ENCODE peak calls at places on chromosomes 6 and 20, in ten cellular contexts. F, V, I, L, N, O, C, W, T and Y are unnamed samples.

GRCh38 chr6:126372626-126373025 is 32.7 kb downstream of the CENPW start:
- DNase-seq in F (peak), W (no peak), C (no peak), L (no peak), O (no peak), N (no peak), V (no peak), T (no peak), I (peak), Y (no peak)

GRCh38 chr20:18613553-18613952 is 25.7 kb downstream of the DTD1 start:
- DNase-seq in O (no peak), N (no peak), F (peak), T (no peak), L (no peak), W (no peak), C (no peak), V (no peak), I (no peak), Y (no peak)

GRCh38 chr6:26022166-26022510 is 59.5 kb downstream of the TRIM38 start:
- DNase-seq in L (peak), T (no peak), C (no peak), F (peak), I (peak), W (peak), N (peak), V (peak), O (no peak), Y (no peak)

GRCh38 chr6:75743971-75744370 is 5.1 kb upstream of the MYO6 start:
- DNase-seq in T (no peak), O (no peak), C (no peak), V (no peak), F (no peak), N (no peak), L (no peak), I (no peak), W (no peak), Y (no peak)

GRCh38 chr6:99151634-99152344 is 197.7 kb downstream of the FAXC start:
- DNase-seq in F (peak), T (no peak), L (peak), V (no peak), C (no peak), N (no peak), W (peak), O (no peak), I (peak), Y (no peak)

GRCh38 chr6:154690857-154691256 is 42.4 kb upstream of the SCAF8 start:
- DNase-seq in C (no peak), N (no peak), L (no peak), T (no peak), I (no peak), W (no peak), F (no peak), O (no peak), V (no peak), Y (no peak)

GRCh38 chr6:30511147-30511546 is 21.8 kb downstream of the HLA-E start:
- DNase-seq in N (no peak), T (no peak), V (no peak), O (no peak), I (no peak), C (no peak), F (no peak), L (no peak), W (no peak), Y (no peak)

GRCh38 chr20:45959956-45960630 is 11.9 kb downstream of the ZNF335 start:
- DNase-seq in V (peak), T (no peak), L (no peak), F (no peak), O (no peak), C (no peak), N (no peak), W (no peak), I (no peak), Y (no peak)

GRCh38 chr6:6969761-6970223 is 138.0 kb upstream of the RREB1 start:
- DNase-seq in L (no peak), O (no peak), N (no peak), V (no peak), F (peak), C (no peak), T (no peak), W (peak), I (no peak), Y (no peak)

GRCh38 chr6:99867026-99867425 is 127.0 kb downstream of the MCHR2 start:
- DNase-seq in F (no peak), I (no peak), C (no peak), O (no peak), L (no peak), W (no peak), T (no peak), V (no peak), N (no peak), Y (no peak)

GRCh38 chr6:88869263-88870023 is 94.0 kb downstream of the RNGTT start:
- DNase-seq in L (no peak), W (no peak), I (peak), O (no peak), F (no peak), V (no peak), C (no peak), N (no peak), T (no peak), Y (no peak)

GRCh38 chr6:61558796-61559195 is 727.2 kb downstream of the KHDRBS2 start:
- DNase-seq in C (no peak), I (no peak), N (no peak), F (no peak), L (no peak), V (no peak), T (no peak), O (no peak), W (no peak), Y (no peak)

GRCh38 chr20:63355781-63356295 is 5.3 kb downstream of the CHRNA4 start:
- DNase-seq in N (no peak), C (no peak), T (no peak), V (no peak), W (no peak), I (no peak), L (no peak), F (no peak), O (no peak), Y (no peak)

GRCh38 chr6:27867051-27867940 is 44.9 kb downstream of the OR2B2 start:
- DNase-seq in L (no peak), O (no peak), W (peak), F (peak), V (peak), I (peak), C (no peak), N (peak), T (no peak), Y (no peak)

GRCh38 chr6:163897030-163897429 is 482.5 kb downstream of the QKI start:
- DNase-seq in O (no peak), V (peak), C (no peak), N (no peak), W (no peak), F (no peak), T (peak), L (no peak), I (peak), Y (no peak)

GRCh38 chr6:6962699-6963098 is 145.1 kb upstream of the RREB1 start:
- DNase-seq in V (no peak), W (no peak), L (no peak), F (no peak), C (no peak), O (no peak), T (no peak), N (no peak), I (no peak), Y (no peak)

GRCh38 chr20:5757949-5758348 is 7.7 kb downstream of the SHLD1 start:
- DNase-seq in F (no peak), L (no peak), V (no peak), C (no peak), T (no peak), I (no peak), N (no peak), O (no peak), W (no peak), Y (no peak)

GRCh38 chr6:12472601-12473038 is 182.5 kb downstream of the EDN1 start:
- DNase-seq in F (peak), C (no peak), L (no peak), W (no peak), T (no peak), V (peak), I (peak), N (peak), O (no peak), Y (peak)

GRCh38 chr6:170130771-170131241 is 160.1 kb downstream of the DLL1 start:
- DNase-seq in F (no peak), O (no peak), I (no peak), N (no peak), L (no peak), W (no peak), C (no peak), V (peak), T (no peak), Y (peak)

GRCh38 chr6:170152989-170153388 is 137.9 kb downstream of the DLL1 start:
- DNase-seq in W (peak), F (peak), T (no peak), V (no peak), I (no peak), O (no peak), C (no peak), L (peak), N (no peak), Y (no peak)

GRCh38 chr6:22570185-22570551 is 802 bp downstream of the HDGFL1 start:
- DNase-seq in T (no peak), O (no peak), I (no peak), F (no peak), V (no peak), W (no peak), N (no peak), C (no peak), L (no peak), Y (no peak)

GRCh38 chr6:41055149-41055548 is 2.1 kb downstream of the APOBEC2 start:
- DNase-seq in F (no peak), T (no peak), O (no peak), C (no peak), N (peak), W (no peak), L (no peak), V (no peak), I (no peak), Y (no peak)

GRCh38 chr20:36802326-36803223 is 29.0 kb upstream of the DSN1 start:
- DNase-seq in N (no peak), O (no peak), C (no peak), I (peak), V (no peak), F (peak), T (peak), W (no peak), L (no peak), Y (no peak)

GRCh38 chr20:31523361-31524283 is 9.4 kb downstream of the HM13 start:
- DNase-seq in I (no peak), N (no peak), T (no peak), F (no peak), C (no peak), O (no peak), V (peak), L (no peak), W (no peak), Y (no peak)

GRCh38 chr6:138188278-138188923 is 26.7 kb downstream of the ARFGEF3 start:
- DNase-seq in F (peak), T (no peak), V (no peak), L (peak), C (no peak), W (peak), O (no peak), N (no peak), I (no peak), Y (no peak)

GRCh38 chr6:159036673-159037072 is 8.1 kb downstream of the TAGAP start:
- DNase-seq in I (no peak), O (no peak), N (no peak), V (no peak), W (no peak), L (no peak), C (no peak), T (no peak), F (no peak), Y (no peak)

GRCh38 chr6:143027058-143027457 is 33.6 kb upstream of the AIG1 start:
- DNase-seq in W (peak), N (no peak), V (peak), F (no peak), T (no peak), L (peak), C (no peak), I (peak), O (no peak), Y (no peak)

GRCh38 chr6:10719386-10720228 is 3.3 kb upstream of the TMEM14C start:
- DNase-seq in I (peak), N (no peak), O (no peak), T (no peak), C (no peak), L (peak), F (no peak), V (no peak), W (peak), Y (no peak)

GRCh38 chr6:170269873-170270541 is 20.9 kb downstream of the DLL1 start:
- DNase-seq in C (no peak), W (no peak), T (no peak), F (no peak), L (no peak), I (no peak), O (no peak), V (no peak), N (no peak), Y (no peak)

GRCh38 chr6:89559487-89559886 is 79.1 kb downstream of the LYRM2 start:
- DNase-seq in N (no peak), W (no peak), L (no peak), F (no peak), T (no peak), V (no peak), I (no peak), O (no peak), C (no peak), Y (no peak)

GRCh38 chr6:154448448-154449096 is 61.9 kb downstream of the CNKSR3 start:
- DNase-seq in F (no peak), I (peak), W (peak), T (peak), V (no peak), O (no peak), N (no peak), L (no peak), C (no peak), Y (no peak)

GRCh38 chr20:44720617-44720993 is 5.4 kb downstream of the CCN5 start:
- DNase-seq in T (no peak), L (no peak), I (peak), V (peak), C (no peak), O (peak), W (no peak), F (no peak), N (no peak), Y (peak)